ENCODE peak calls at places on chromosomes 16 and 17, in four cellular contexts. U is Calu3; Z is IMR-90; V is CD8-positive, alpha-beta T cell. D is an unnamed sample.

GRCh38 chr16:50297301-50298074 is 31.1 kb downstream of the ADCY7 start:
- DNase-seq in U (no peak), Z (no peak), V (no peak), D (peak)

GRCh38 chr16:46658925-46659324 is 30.1 kb downstream of the VPS35 start:
- DNase-seq in U (no peak), Z (no peak), V (no peak), D (no peak)

GRCh38 chr17:47727704-47728036 is 5.4 kb upstream of the TBX21 start:
- DNase-seq in U (no peak), Z (no peak), V (no peak), D (peak)

GRCh38 chr16:14419817-14420216 is 210.2 kb downstream of the PARN start:
- DNase-seq in U (no peak), Z (no peak), V (no peak), D (no peak)

GRCh38 chr16:77295896-77296295 is 96.7 kb downstream of the SYCE1L start:
- DNase-seq in U (no peak), Z (peak), V (no peak), D (no peak)

GRCh38 chr16:31243734-31244670 is 15.8 kb upstream of the ITGAM start:
- DNase-seq in U (no peak), Z (no peak), V (no peak), D (no peak)

GRCh38 chr16:9090101-9090959 is 1.1 kb upstream of the HAPSTR1 start:
- DNase-seq in U (peak), Z (no peak), V (peak), D (peak)

GRCh38 chr17:34133350-34133749 is 121.7 kb upstream of the CCL2 start:
- DNase-seq in U (no peak), Z (no peak), V (no peak), D (peak)

GRCh38 chr17:2688351-2689342 is 22.9 kb downstream of the CLUH start:
- DNase-seq in U (no peak), Z (no peak), V (no peak), D (peak)

GRCh38 chr17:69760562-69760961 is 314.5 kb upstream of the KCNJ16 start:
- DNase-seq in U (no peak), Z (no peak), V (no peak), D (no peak)

GRCh38 chr17:74114881-74115470 is 88.5 kb upstream of the RPL38 start:
- DNase-seq in U (no peak), Z (no peak), V (no peak), D (no peak)

GRCh38 chr16:58459344-58460218 is 40.4 kb upstream of the NDRG4 start:
- DNase-seq in U (peak), Z (peak), V (no peak), D (no peak)

GRCh38 chr17:9334536-9335446 is 240.8 kb downstream of the STX8 start:
- DNase-seq in U (no peak), Z (no peak), V (no peak), D (peak)

GRCh38 chr17:57869599-57870282 is 19.9 kb upstream of the MRPS23 start:
- DNase-seq in U (no peak), Z (peak), V (no peak), D (no peak)

GRCh38 chr17:17669851-17670232 is 11.4 kb upstream of the RAI1 start:
- DNase-seq in U (no peak), Z (no peak), V (no peak), D (no peak)

GRCh38 chr17:68381076-68381900 is 76.0 kb downstream of the WIPI1 start:
- DNase-seq in U (no peak), Z (peak), V (no peak), D (no peak)

GRCh38 chr17:63434951-63435571 is 11.0 kb downstream of the CYB561 start:
- DNase-seq in U (no peak), Z (peak), V (peak), D (peak)
- TF ChIP-seq CTCF in U (no peak), Z (peak), V (peak), D (peak)

GRCh38 chr16:89319628-89319882 is 102.1 kb downstream of the ZNF778 start:
- DNase-seq in U (no peak), Z (no peak), V (no peak), D (no peak)

GRCh38 chr16:89318871-89319627 is 101.5 kb downstream of the ZNF778 start:
- DNase-seq in U (no peak), Z (no peak), V (no peak), D (no peak)

GRCh38 chr16:89317729-89318429 is 100.4 kb downstream of the ZNF778 start:
- DNase-seq in U (no peak), Z (no peak), V (no peak), D (no peak)

GRCh38 chr16:89317101-89317671 is 99.7 kb downstream of the ZNF778 start:
- DNase-seq in U (no peak), Z (no peak), V (no peak), D (no peak)

GRCh38 chr16:89318430-89318758 is 100.9 kb downstream of the ZNF778 start:
- DNase-seq in U (no peak), Z (no peak), V (no peak), D (no peak)
- TF ChIP-seq CTCF in U (no peak), Z (no peak), V (no peak), D (no peak)

GRCh38 chr17:28717578-28718316 is at the start of gene RAB34:
- DNase-seq in U (peak), Z (peak), V (peak), D (peak)
- TF ChIP-seq CTCF in U (no peak), Z (peak), V (no peak), D (peak)

GRCh38 chr17:42579794-42580551 is 2.4 kb upstream of the PSMC3IP start:
- DNase-seq in U (no peak), Z (no peak), V (no peak), D (no peak)

GRCh38 chr17:42578282-42578869 is 847 bp upstream of the PSMC3IP start:
- DNase-seq in U (peak), Z (peak), V (peak), D (peak)

GRCh38 chr17:42577140-42577531 is 393 bp downstream of the PSMC3IP start:
- DNase-seq in U (no peak), Z (no peak), V (no peak), D (no peak)

GRCh38 chr17:42574463-42574862 is 3.1 kb downstream of the PSMC3IP start:
- DNase-seq in U (no peak), Z (no peak), V (no peak), D (no peak)

GRCh38 chr17:42577532-42578281 is at the start of gene PSMC3IP:
- DNase-seq in U (peak), Z (peak), V (peak), D (peak)
- TF ChIP-seq CTCF in U (peak), Z (peak), V (no peak), D (peak)